ENCODE peak calls at places on chromosomes 1 and 21, in four cellular contexts. E, F, C and B are unnamed samples.

GRCh38 chr1:209616366-209617046 is 33.0 kb downstream of the CAMK1G start:
- DNase-seq in F (no peak), C (no peak), E (no peak), B (peak; percentile 62)

GRCh38 chr1:165903672-165904071 is 76.3 kb downstream of the UCK2 start:
- DNase-seq in F (no peak), C (no peak), E (no peak), B (peak; percentile 79)

GRCh38 chr1:212181015-212181891 is 104.0 kb upstream of the PPP2R5A start:
- DNase-seq in C (no peak), F (no peak), E (no peak), B (no peak)

GRCh38 chr1:197688233-197688632 is 87.0 kb downstream of the DENND1B start:
- DNase-seq in F (no peak), C (no peak), E (no peak), B (no peak)

GRCh38 chr1:231691618-231692259 is 65.1 kb downstream of the DISC1 start:
- DNase-seq in E (peak; percentile 73), F (peak; percentile 66), C (peak; percentile 31), B (no peak)

GRCh38 chr1:244695937-244696336 is 43.0 kb downstream of the DESI2 start:
- DNase-seq in E (no peak), F (no peak), C (no peak), B (no peak)

GRCh38 chr1:210340751-210341328 is 12.1 kb downstream of the HHAT start:
- DNase-seq in F (no peak), E (no peak), C (no peak), B (no peak)

GRCh38 chr1:203045821-203046594 is 19.7 kb downstream of the PPFIA4 start:
- DNase-seq in C (no peak), F (no peak), E (no peak), B (no peak)

GRCh38 chr1:228363686-228364067 is 43.0 kb downstream of the TRIM11 start:
- DNase-seq in C (no peak), F (no peak), E (no peak), B (no peak)

GRCh38 chr1:62097464-62097863 is 97.2 kb upstream of the L1TD1 start:
- DNase-seq in E (no peak), F (no peak), C (no peak), B (no peak)

GRCh38 chr21:17527240-17527639 is 14.4 kb downstream of the CXADR start:
- DNase-seq in F (no peak), E (peak; percentile 36), C (peak; percentile 83), B (no peak)

GRCh38 chr1:38671221-38671620 is 188.4 kb downstream of the RRAGC start:
- DNase-seq in F (no peak), C (no peak), E (no peak), B (no peak)

GRCh38 chr1:10888791-10889627 is 92.6 kb upstream of the CASZ1 start:
- DNase-seq in C (no peak), E (no peak), F (no peak), B (no peak)

GRCh38 chr1:234721476-234722266 is 111.7 kb upstream of the IRF2BP2 start:
- DNase-seq in E (no peak), F (no peak), C (peak; percentile 97), B (no peak)

GRCh38 chr1:38608202-38608864 is 251.2 kb downstream of the RRAGC start:
- DNase-seq in F (peak; percentile 86), C (peak; percentile 12), E (peak; percentile 84), B (no peak)

GRCh38 chr1:166432655-166433054 is 265.9 kb upstream of the FAM78B start:
- DNase-seq in E (no peak), F (no peak), C (no peak), B (no peak)

GRCh38 chr1:28602536-28603439 is 10.7 kb downstream of the RAB42 start:
- DNase-seq in C (peak; percentile 81), E (peak; percentile 81), F (peak; percentile 68), B (no peak)

GRCh38 chr1:164092603-164093353 is 466.2 kb upstream of the PBX1 start:
- DNase-seq in E (peak; percentile 9), C (no peak), F (peak; percentile 36), B (no peak)

GRCh38 chr1:201711811-201712210 is 117.1 kb upstream of the IPO9 start:
- DNase-seq in E (no peak), F (no peak), C (no peak), B (no peak)

GRCh38 chr1:214862421-214862820 is 220.1 kb upstream of the KCNK2 start:
- DNase-seq in C (no peak), E (no peak), F (no peak), B (no peak)

GRCh38 chr21:27827972-27828371 is 861.1 kb upstream of the ADAMTS5 start:
- DNase-seq in E (no peak), C (no peak), F (no peak), B (peak; percentile 4)

GRCh38 chr1:3319874-3320245 is 134.6 kb upstream of the ARHGEF16 start:
- DNase-seq in F (peak; percentile 50), C (peak; percentile 89), E (peak; percentile 90), B (no peak)

GRCh38 chr1:3315991-3316943 is 138.2 kb upstream of the ARHGEF16 start:
- DNase-seq in E (peak; percentile 74), F (no peak), C (peak; percentile 21), B (no peak)

GRCh38 chr1:3317456-3317855 is 137.0 kb upstream of the ARHGEF16 start:
- DNase-seq in E (no peak), F (no peak), C (no peak), B (no peak)

GRCh38 chr1:3320246-3321152 is 134.0 kb upstream of the ARHGEF16 start:
- DNase-seq in E (peak; percentile 66), C (peak; percentile 99), F (no peak), B (no peak)

GRCh38 chr1:3318329-3318728 is 136.1 kb upstream of the ARHGEF16 start:
- DNase-seq in E (no peak), C (no peak), F (no peak), B (no peak)
- H3K4me1 ChIP-seq in E (peaks cover 4% of the 10 kb centered on the region), C (peaks cover 77% of the 10 kb centered on the region), F (peaks cover 29% of the 10 kb centered on the region), B (no peaks in the 10 kb centered on the region)

GRCh38 chr1:207319207-207319606 is 2.3 kb upstream of the CD55 start:
- DNase-seq in E (no peak), F (no peak), C (no peak), B (no peak)

GRCh38 chr1:207321790-207322530 is 482 bp downstream of the CD55 start:
- DNase-seq in E (peak; percentile 28), C (no peak), F (no peak), B (no peak)

GRCh38 chr1:207327994-207328393 is 6.5 kb downstream of the CD55 start:
- DNase-seq in E (no peak), F (no peak), C (no peak), B (no peak)

GRCh38 chr1:207321045-207321789 is at the start of gene CD55:
- DNase-seq in F (peak; percentile 95), C (peak; percentile 91), E (peak; percentile 98), B (peak; percentile 100)

DNA sequence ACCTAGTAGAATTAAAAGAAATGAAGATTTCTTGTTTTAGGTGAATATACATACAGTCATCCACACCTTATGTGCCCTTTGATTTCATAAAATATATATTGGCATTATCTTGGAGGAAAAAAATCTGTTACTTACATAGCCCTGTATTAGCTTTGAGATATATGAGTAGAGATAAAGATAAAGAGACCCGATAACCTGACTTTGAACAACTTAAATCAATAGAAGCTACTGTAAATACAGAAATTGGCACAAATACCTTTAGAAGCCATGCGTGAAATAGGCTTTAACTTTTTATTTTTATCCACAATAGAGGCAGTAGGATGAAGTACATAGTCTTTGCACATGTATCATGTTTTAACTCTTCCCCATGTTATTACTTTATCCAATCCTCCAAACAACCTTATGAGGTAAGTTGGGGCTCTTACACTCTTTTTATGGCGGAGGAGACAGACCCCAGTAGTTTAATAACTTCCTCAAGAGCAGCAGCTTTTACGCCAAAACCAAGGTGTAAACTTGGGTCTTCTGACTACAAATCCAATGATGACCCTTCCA is 2.0 kb downstream of the CD55 start:
- DNase-seq in F (no peak), E (no peak), C (no peak), B (no peak)
- H3K9ac ChIP-seq in F (no peak overlapping the region), E (no peak overlapping the region), C (no peak overlapping the region), B (no peak overlapping the region)

GRCh38 chr21:31667639-31668038 is 8.1 kb downstream of the SOD1 start:
- DNase-seq in E (peak; percentile 29), F (no peak), C (no peak), B (peak; percentile 40)
- H3K4me1 ChIP-seq in E (no peaks in the 10 kb centered on the region), F (peaks cover 6% of the 10 kb centered on the region), C (peaks cover 39% of the 10 kb centered on the region), B (peaks cover 29% of the 10 kb centered on the region)

DNA sequence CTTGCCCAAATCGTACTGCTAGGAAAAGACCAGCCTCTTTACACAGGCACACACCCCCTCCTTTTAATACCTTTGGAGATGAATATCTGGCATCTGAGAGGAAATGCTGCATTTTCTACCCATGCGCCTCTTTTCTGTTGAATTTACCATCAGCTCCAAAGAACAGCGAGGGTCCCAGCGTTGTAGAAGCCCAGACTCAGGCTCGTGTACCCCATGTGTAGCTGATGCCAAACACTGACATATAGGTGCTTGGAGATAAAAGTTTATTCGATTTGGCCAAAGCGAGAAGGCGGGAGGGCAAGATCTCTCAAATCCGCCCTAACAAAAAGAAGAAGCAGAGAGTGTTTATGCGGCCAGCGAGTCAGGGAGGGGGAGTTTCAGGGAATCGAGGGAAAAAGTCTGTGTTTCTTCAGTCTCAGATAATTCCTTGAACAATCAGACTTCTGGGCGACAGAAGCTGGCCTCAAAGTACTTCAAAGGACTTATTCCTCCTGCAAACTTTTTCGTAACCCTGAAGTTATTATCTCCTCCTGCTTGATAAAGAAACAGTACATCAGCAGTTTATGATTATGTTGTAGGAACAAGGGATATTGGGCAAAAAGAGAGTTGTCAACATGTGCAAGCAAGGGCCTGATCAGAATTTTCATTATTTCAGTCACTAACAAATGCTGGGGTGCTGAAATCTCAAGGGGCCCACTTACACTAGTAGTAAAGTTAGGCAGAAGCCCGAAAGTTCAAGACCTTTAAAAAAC is 642 bp upstream of the CREG1 start:
- DNase-seq in C (no peak), F (no peak), E (peak; percentile 27), B (no peak)
- H3K9ac ChIP-seq in C (no peak overlapping the region), F (peak overlapping the region; percentile 7), E (peak overlapping the region; percentile 58), B (peak overlapping the region; percentile 63)

DNA sequence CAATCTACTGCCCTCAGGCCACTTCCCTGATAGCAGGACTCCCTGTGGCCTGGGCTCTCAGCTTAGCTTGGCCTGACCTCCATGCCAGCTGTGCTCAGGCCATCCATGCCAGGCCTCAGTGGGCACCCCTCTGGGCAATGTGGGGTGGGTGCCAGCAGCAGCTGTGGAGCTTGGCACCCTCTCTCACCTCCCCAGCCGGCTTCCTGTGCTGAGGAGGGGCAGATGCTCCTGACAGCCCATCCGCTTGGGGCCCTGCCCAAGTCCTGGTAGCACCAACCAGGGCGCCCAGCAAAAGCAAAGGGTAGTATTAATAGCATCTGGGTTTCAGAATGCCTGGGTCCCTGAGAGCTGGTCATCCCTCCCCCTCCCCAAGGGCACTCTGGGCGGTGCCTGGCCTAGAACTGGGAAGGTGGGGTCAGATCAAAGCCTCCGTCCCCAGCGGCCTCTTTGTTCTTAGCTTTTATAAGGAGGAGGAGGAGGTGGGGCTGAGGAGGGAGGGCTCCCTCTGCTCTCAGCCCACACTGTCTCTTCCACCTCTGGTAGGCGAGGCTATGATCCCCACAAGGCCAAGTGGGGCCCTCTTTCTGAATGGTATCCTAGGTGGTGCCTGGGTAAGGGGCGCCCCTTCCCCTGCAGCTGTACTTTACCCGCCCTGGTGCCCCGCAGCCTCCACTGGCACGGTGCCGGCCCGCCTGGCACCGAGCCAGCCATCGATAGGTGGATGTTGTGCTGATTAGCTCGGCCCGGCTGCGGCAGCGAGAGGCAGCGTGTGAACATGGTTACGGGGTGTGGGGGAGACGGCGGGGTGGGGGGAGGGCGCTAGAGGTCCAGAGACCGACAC is 6.2 kb downstream of the EFNA4 start:
- DNase-seq in C (no peak), F (no peak), E (no peak), B (no peak)
- H3K4me1 ChIP-seq in C (peaks cover 25% of the 10 kb centered on the region), F (peaks cover 50% of the 10 kb centered on the region), E (peaks cover 10% of the 10 kb centered on the region), B (peaks cover 22% of the 10 kb centered on the region)

GRCh38 chr1:182789138-182790076 is at the start of gene NPL:
- DNase-seq in C (peak; percentile 22), E (peak; percentile 79), F (peak; percentile 66), B (no peak)
- H3K9ac ChIP-seq in C (no peak within 1 kb of the TSS), E (peak within 1 kb of the TSS; percentile 87), F (peak within 1 kb of the TSS; percentile 86), B (peak within 1 kb of the TSS; percentile 71)